ENCODE peak calls at places on chromosomes 5 and 9, in ten cellular contexts. B is iPS DF 19.7; T is tibial artery; W is HEK293T; S is AG04450; Q is hypothalamus; P is fibroblast of lung; L is foreskin fibroblast; O is stimulated activated naive B cell treated with anti-CD40 and anti-IgM and Interleukin-4, amounts not matched to agents 10 μg/mL and 1 μg/mL and 100 μg/mL, for 72 hours; U is EH. I is an unnamed sample.

GRCh38 chr9:120363697-120364096 is 216.3 kb downstream of the CDK5RAP2 start:
- DNase-seq in B (no peak), T (no peak), W (no peak), S (no peak), Q (no peak), P (no peak), L (no peak), O (no peak), U (no peak), I (no peak)

GRCh38 chr9:103707181-103707580 is 386.9 kb upstream of the SMC2 start:
- DNase-seq in B (no peak), T (no peak), W (no peak), S (no peak), Q (no peak), P (no peak), L (no peak), O (no peak), U (no peak), I (no peak)

GRCh38 chr5:54087436-54087835 is 222.9 kb downstream of the ARL15 start:
- DNase-seq in B (no peak), T (no peak), W (no peak), S (peak), Q (no peak), P (peak), L (peak), O (no peak), U (peak), I (peak)

GRCh38 chr9:33185858-33186257 is 18.7 kb upstream of the B4GALT1 start:
- DNase-seq in B (no peak), T (no peak), W (no peak), S (no peak), Q (no peak), P (no peak), L (no peak), O (no peak), U (no peak), I (no peak)

GRCh38 chr9:91085499-91086291 is 276.0 kb downstream of the AUH start:
- DNase-seq in B (no peak), T (no peak), W (no peak), S (no peak), Q (no peak), P (no peak), L (no peak), O (no peak), U (no peak), I (no peak)

GRCh38 chr5:139422307-139422893 is 16.9 kb downstream of the DNAJC18 start:
- DNase-seq in B (peak), T (no peak), W (peak), S (peak), Q (no peak), P (peak), L (peak), O (peak), U (peak), I (peak)

GRCh38 chr9:72312563-72312962 is 52.4 kb downstream of the ZFAND5 start:
- DNase-seq in B (no peak), T (no peak), W (no peak), S (no peak), Q (no peak), P (no peak), L (no peak), O (no peak), U (no peak), I (no peak)

GRCh38 chr9:10366171-10366779 is 246.5 kb downstream of the PTPRD start:
- DNase-seq in B (no peak), T (no peak), W (peak), S (no peak), Q (no peak), P (peak), L (no peak), O (no peak), U (no peak), I (peak)

GRCh38 chr9:137272241-137273094 is 5.1 kb upstream of the TOR4A start:
- DNase-seq in B (no peak), T (peak), W (no peak), S (no peak), Q (no peak), P (no peak), L (no peak), O (no peak), U (no peak), I (no peak)

GRCh38 chr5:146722361-146722779 is 156.2 kb downstream of the PPP2R2B start:
- DNase-seq in B (no peak), T (no peak), W (no peak), S (no peak), Q (no peak), P (peak), L (no peak), O (no peak), U (peak), I (no peak)

I was measured in myocyte.